ENCODE peak calls at places on chromosome 11, in five cellular contexts. One of them, this sample, is unnamed.

GRCh38 chr11:86747801-86748200 is 52.5 kb upstream of the PRSS23 start:
- DNase-seq in K562: no peak
- DNase-seq in HepG2: no peak
- DNase-seq in GM12878: no peak
- DNase-seq in IMR-90: no peak
- DNase-seq in this sample: no peak

GRCh38 chr11:66593650-66594049 is 665 bp downstream of the CCS start:
- DNase-seq in K562: no peak
- DNase-seq in HepG2: no peak
- DNase-seq in GM12878: no peak
- DNase-seq in IMR-90: no peak
- DNase-seq in this sample: no peak

GRCh38 chr11:91394073-91394717 is 830.4 kb upstream of the FAT3 start:
- DNase-seq in K562: no peak
- DNase-seq in HepG2: peak
- DNase-seq in GM12878: no peak
- DNase-seq in IMR-90: no peak
- DNase-seq in this sample: peak

GRCh38 chr11:69321877-69322350 is 28.0 kb downstream of the MYEOV start:
- DNase-seq in K562: no peak
- DNase-seq in HepG2: no peak
- DNase-seq in GM12878: no peak
- DNase-seq in IMR-90: peak
- DNase-seq in this sample: no peak

GRCh38 chr11:17481905-17482304 is 5.3 kb upstream of the ABCC8 start:
- DNase-seq in K562: no peak
- DNase-seq in HepG2: no peak
- DNase-seq in GM12878: no peak
- DNase-seq in IMR-90: no peak
- DNase-seq in this sample: no peak

GRCh38 chr11:44917741-44918140 is 32.9 kb downstream of the TP53I11 start:
- DNase-seq in K562: no peak
- DNase-seq in HepG2: no peak
- DNase-seq in GM12878: no peak
- DNase-seq in IMR-90: no peak
- DNase-seq in this sample: no peak

GRCh38 chr11:2789331-2789730 is 89.5 kb upstream of the KCNQ1OT1 start:
- DNase-seq in K562: no peak
- DNase-seq in HepG2: no peak
- DNase-seq in GM12878: no peak
- DNase-seq in IMR-90: no peak
- DNase-seq in this sample: no peak

GRCh38 chr11:67539588-67539987 is 16.3 kb upstream of the CABP2 start:
- DNase-seq in K562: peak
- DNase-seq in HepG2: peak
- DNase-seq in GM12878: no peak
- DNase-seq in IMR-90: no peak
- DNase-seq in this sample: no peak

GRCh38 chr11:116876656-116877055 is 39.2 kb upstream of the APOA1 start:
- DNase-seq in K562: no peak
- DNase-seq in HepG2: no peak
- DNase-seq in GM12878: no peak
- DNase-seq in IMR-90: no peak
- DNase-seq in this sample: no peak

GRCh38 chr11:2194877-2195755 is 23.5 kb upstream of the TH start:
- DNase-seq in K562: peak
- DNase-seq in HepG2: peak
- DNase-seq in GM12878: no peak
- DNase-seq in IMR-90: peak
- DNase-seq in this sample: peak

GRCh38 chr11:71272161-71272560 is 19.8 kb upstream of the SHANK2 start:
- DNase-seq in K562: no peak
- DNase-seq in HepG2: no peak
- DNase-seq in GM12878: no peak
- DNase-seq in IMR-90: no peak
- DNase-seq in this sample: no peak

GRCh38 chr11:101949846-101950245 is 33.5 kb upstream of the ANGPTL5 start:
- DNase-seq in K562: no peak
- DNase-seq in HepG2: no peak
- DNase-seq in GM12878: no peak
- DNase-seq in IMR-90: no peak
- DNase-seq in this sample: no peak

GRCh38 chr11:15843309-15843857 is 513.0 kb downstream of the SOX6 start:
- DNase-seq in K562: no peak
- DNase-seq in HepG2: no peak
- DNase-seq in GM12878: no peak
- DNase-seq in IMR-90: peak
- DNase-seq in this sample: peak

GRCh38 chr11:45662665-45663485 is 2.5 kb downstream of the CHST1 start:
- DNase-seq in K562: peak
- DNase-seq in HepG2: peak
- DNase-seq in GM12878: no peak
- DNase-seq in IMR-90: peak
- DNase-seq in this sample: peak

GRCh38 chr11:63610604-63611394 is 3.4 kb downstream of the PLAAT3 start:
- DNase-seq in K562: no peak
- DNase-seq in HepG2: no peak
- DNase-seq in GM12878: no peak
- DNase-seq in IMR-90: no peak
- DNase-seq in this sample: no peak

GRCh38 chr11:31645747-31646146 is 136.2 kb downstream of the ELP4 start:
- DNase-seq in K562: no peak
- DNase-seq in HepG2: peak
- DNase-seq in GM12878: no peak
- DNase-seq in IMR-90: peak
- DNase-seq in this sample: no peak

GRCh38 chr11:18853086-18853720 is 61.6 kb upstream of the PTPN5 start:
- DNase-seq in K562: no peak
- DNase-seq in HepG2: peak
- DNase-seq in GM12878: no peak
- DNase-seq in IMR-90: peak
- DNase-seq in this sample: peak

GRCh38 chr11:33936745-33937612 is 45.1 kb upstream of the LMO2 start:
- DNase-seq in K562: peak
- DNase-seq in HepG2: no peak
- DNase-seq in GM12878: no peak
- DNase-seq in IMR-90: peak
- DNase-seq in this sample: no peak

GRCh38 chr11:60748821-60749220 is 7.8 kb upstream of the MS4A15 start:
- DNase-seq in K562: no peak
- DNase-seq in HepG2: no peak
- DNase-seq in GM12878: no peak
- DNase-seq in IMR-90: no peak
- DNase-seq in this sample: no peak

GRCh38 chr11:133382217-133382746 is 150.0 kb downstream of the OPCML start:
- DNase-seq in K562: no peak
- DNase-seq in HepG2: no peak
- DNase-seq in GM12878: no peak
- DNase-seq in IMR-90: no peak
- DNase-seq in this sample: no peak

GRCh38 chr11:59204736-59205135 is 8.0 kb downstream of the MPEG1 start:
- DNase-seq in K562: no peak
- DNase-seq in HepG2: no peak
- DNase-seq in GM12878: no peak
- DNase-seq in IMR-90: peak
- DNase-seq in this sample: no peak

GRCh38 chr11:73192272-73192671 is 25.8 kb upstream of the P2RY2 start:
- DNase-seq in K562: no peak
- DNase-seq in HepG2: no peak
- DNase-seq in GM12878: no peak
- DNase-seq in IMR-90: no peak
- DNase-seq in this sample: no peak

GRCh38 chr11:72234920-72235319 is 9.1 kb downstream of the PHOX2A start:
- DNase-seq in K562: no peak
- DNase-seq in HepG2: no peak
- DNase-seq in GM12878: no peak
- DNase-seq in IMR-90: no peak
- DNase-seq in this sample: peak

GRCh38 chr11:130055637-130056036 is 14.1 kb upstream of the APLP2 start:
- DNase-seq in K562: no peak
- DNase-seq in HepG2: no peak
- DNase-seq in GM12878: no peak
- DNase-seq in IMR-90: no peak
- DNase-seq in this sample: no peak

GRCh38 chr11:2483426-2483825 is 38.6 kb downstream of the KCNQ1 start:
- DNase-seq in K562: no peak
- DNase-seq in HepG2: no peak
- DNase-seq in GM12878: no peak
- DNase-seq in IMR-90: no peak
- DNase-seq in this sample: peak

GRCh38 chr11:75490221-75491181 is 35.2 kb downstream of the GDPD5 start:
- DNase-seq in K562: no peak
- DNase-seq in HepG2: no peak
- DNase-seq in GM12878: no peak
- DNase-seq in IMR-90: peak
- DNase-seq in this sample: no peak

GRCh38 chr11:94909371-94909820 is 64.0 kb downstream of the CWC15 start:
- DNase-seq in K562: no peak
- DNase-seq in HepG2: no peak
- DNase-seq in GM12878: no peak
- DNase-seq in IMR-90: peak
- DNase-seq in this sample: no peak

GRCh38 chr11:75198278-75198948 is 42.2 kb upstream of the TPBGL start:
- DNase-seq in K562: no peak
- DNase-seq in HepG2: no peak
- DNase-seq in GM12878: no peak
- DNase-seq in IMR-90: no peak
- DNase-seq in this sample: no peak

GRCh38 chr11:111378773-111379499 is at the start of gene POU2AF1:
- DNase-seq in K562: no peak
- DNase-seq in HepG2: no peak
- DNase-seq in GM12878: peak
- DNase-seq in IMR-90: peak
- DNase-seq in this sample: no peak

GRCh38 chr11:112655386-112655785 is 305.8 kb upstream of the NCAM1 start:
- DNase-seq in K562: no peak
- DNase-seq in HepG2: no peak
- DNase-seq in GM12878: no peak
- DNase-seq in IMR-90: peak
- DNase-seq in this sample: no peak

GRCh38 chr11:1628506-1629325 is 859 bp upstream of the KRTAP5-5 start:
- DNase-seq in K562: peak
- DNase-seq in HepG2: peak
- DNase-seq in GM12878: no peak
- DNase-seq in IMR-90: peak
- DNase-seq in this sample: peak

DNA sequence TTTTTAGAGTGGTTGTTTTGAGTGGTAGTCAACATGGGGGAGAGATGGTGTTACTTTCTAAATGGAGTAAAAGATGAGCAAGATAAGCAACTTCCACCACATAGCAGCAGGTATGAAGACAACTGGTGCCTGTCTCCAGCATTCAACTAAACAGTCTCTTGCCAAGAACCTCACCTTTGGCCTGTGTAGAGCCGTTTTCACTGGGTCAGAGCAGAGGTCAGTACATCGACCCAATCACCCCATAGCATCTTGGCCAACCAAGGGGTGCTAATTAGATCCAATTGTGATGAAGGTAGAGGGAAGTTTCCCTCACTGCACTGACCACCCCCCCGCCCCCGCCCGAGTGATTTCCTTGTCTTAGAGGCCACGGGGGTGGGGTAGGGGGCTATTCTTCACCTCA is 188.2 kb downstream of the BLID start:
- DNase-seq in K562: no peak
- DNase-seq in HepG2: no peak
- DNase-seq in GM12878: no peak
- DNase-seq in IMR-90: no peak
- DNase-seq in this sample: no peak
- H2AFZ ChIP-seq in K562: no peak
- H2AFZ ChIP-seq in HepG2: no peak
- H2AFZ ChIP-seq in GM12878: no peak
- H2AFZ ChIP-seq in IMR-90: no peak
- H2AFZ ChIP-seq in this sample: no peak

GRCh38 chr11:121714356-121714755 is 261.6 kb upstream of the SORL1-AS1 start:
- DNase-seq in K562: no peak
- DNase-seq in HepG2: no peak
- DNase-seq in GM12878: no peak
- DNase-seq in IMR-90: peak
- DNase-seq in this sample: no peak

GRCh38 chr11:121717296-121717695 is 264.5 kb upstream of the SORL1-AS1 start:
- DNase-seq in K562: no peak
- DNase-seq in HepG2: no peak
- DNase-seq in GM12878: no peak
- DNase-seq in IMR-90: no peak
- DNase-seq in this sample: no peak

GRCh38 chr11:121715395-121715794 is 262.6 kb upstream of the SORL1-AS1 start:
- DNase-seq in K562: no peak
- DNase-seq in HepG2: no peak
- DNase-seq in GM12878: no peak
- DNase-seq in IMR-90: no peak
- DNase-seq in this sample: no peak

GRCh38 chr11:121711900-121712424 is 259.2 kb upstream of the SORL1-AS1 start:
- DNase-seq in K562: no peak
- DNase-seq in HepG2: peak
- DNase-seq in GM12878: no peak
- DNase-seq in IMR-90: peak
- DNase-seq in this sample: no peak

GRCh38 chr11:121716060-121716459 is 263.3 kb upstream of the SORL1-AS1 start:
- DNase-seq in K562: no peak
- DNase-seq in HepG2: no peak
- DNase-seq in GM12878: no peak
- DNase-seq in IMR-90: peak
- DNase-seq in this sample: no peak
- TF ChIP-seq SMC3 in K562: no peak
- TF ChIP-seq SMC3 in HepG2: no peak
- TF ChIP-seq SMC3 in GM12878: no peak
- TF ChIP-seq SMC3 in IMR-90: no peak
- TF ChIP-seq SMC3 in this sample: no peak

DNA sequence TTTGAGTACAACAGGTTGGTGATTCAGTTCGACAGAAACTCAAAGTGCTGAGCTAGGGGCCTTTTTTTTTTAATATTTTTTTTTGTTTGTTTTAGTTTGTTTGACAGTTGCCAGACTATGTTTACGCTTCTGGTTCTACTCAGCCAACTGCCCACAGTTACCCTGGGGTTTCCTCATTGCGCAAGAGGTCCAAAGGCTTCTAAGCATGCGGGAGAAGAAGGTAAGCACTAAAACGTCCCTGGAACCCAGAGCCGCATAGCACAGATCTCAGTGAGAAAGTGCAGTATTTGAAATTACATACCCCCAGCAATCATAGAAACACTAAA is 649 bp downstream of the PRRG4 start:
- DNase-seq in K562: no peak
- DNase-seq in HepG2: peak
- DNase-seq in GM12878: no peak
- DNase-seq in IMR-90: no peak
- DNase-seq in this sample: no peak
- H2AFZ ChIP-seq in K562: no peak
- H2AFZ ChIP-seq in HepG2: no peak
- H2AFZ ChIP-seq in GM12878: peak
- H2AFZ ChIP-seq in IMR-90: peak
- H2AFZ ChIP-seq in this sample: peak

DNA sequence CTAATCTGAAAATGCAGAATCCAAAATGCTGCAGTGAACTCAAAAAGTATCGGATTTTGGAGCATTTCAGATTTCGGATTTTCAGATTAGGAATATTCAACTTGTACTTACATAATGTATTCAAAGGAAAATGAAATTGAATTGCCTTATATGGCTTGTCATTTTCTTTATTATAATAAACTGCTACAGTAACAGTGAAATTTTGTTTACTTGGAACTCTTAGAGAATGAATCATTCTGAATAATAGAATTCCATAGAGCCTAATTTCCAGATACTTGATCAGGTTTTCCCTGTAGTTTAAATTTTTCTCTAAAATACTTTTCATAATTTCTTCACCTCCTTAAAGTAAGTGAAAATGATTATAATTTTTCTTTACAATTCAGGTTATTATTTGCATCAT is 17.3 kb downstream of the TTC17 start:
- DNase-seq in K562: no peak
- DNase-seq in HepG2: no peak
- DNase-seq in GM12878: no peak
- DNase-seq in IMR-90: no peak
- DNase-seq in this sample: no peak
- TF ChIP-seq SMC3 in K562: no peak
- TF ChIP-seq SMC3 in HepG2: no peak
- TF ChIP-seq SMC3 in GM12878: no peak
- TF ChIP-seq SMC3 in IMR-90: no peak
- TF ChIP-seq SMC3 in this sample: no peak